ENCODE peak calls at places on chromosomes 5 and 9, in eight cellular contexts. X, W, Z, P, R, C, Y and I are unnamed samples.

GRCh38 chr5:146971401-146971800 is 92.8 kb upstream of the PPP2R2B start:
- DNase-seq in X (no peak), C (no peak), P (no peak), Y (no peak), W (no peak), Z (no peak), R (no peak), I (no peak)

GRCh38 chr5:139764250-139764791 is 31.3 kb upstream of the PSD2 start:
- DNase-seq in Y (no peak), P (no peak), R (no peak), C (no peak), X (no peak), Z (no peak), W (no peak), I (no peak)

GRCh38 chr9:124771867-124772621 is 933 bp upstream of the NR6A1 start:
- DNase-seq in Y (peak), C (peak), X (no peak), W (peak), R (peak), Z (no peak), P (peak), I (peak)

GRCh38 chr5:67339219-67339767 is 142.7 kb upstream of the CD180 start:
- DNase-seq in R (no peak), X (no peak), W (no peak), Z (no peak), Y (no peak), C (no peak), P (no peak), I (no peak)

GRCh38 chr5:122789461-122790171 is 14.7 kb downstream of the SNX2 start:
- DNase-seq in P (no peak), Y (peak), C (no peak), X (no peak), W (no peak), Z (no peak), R (no peak), I (no peak)

GRCh38 chr9:83584995-83585394 is 37.9 kb upstream of the IDNK start:
- DNase-seq in Z (no peak), W (no peak), X (no peak), C (no peak), P (no peak), Y (no peak), R (no peak), I (no peak)

GRCh38 chr9:101018391-101018990 is 10.0 kb upstream of the PLPPR1 start:
- DNase-seq in P (no peak), Z (no peak), X (no peak), Y (no peak), C (no peak), R (no peak), W (no peak), I (no peak)

GRCh38 chr5:93433422-93433821 is 147.6 kb downstream of the NR2F1-AS1 start:
- DNase-seq in R (no peak), P (peak), X (no peak), C (no peak), W (no peak), Y (peak), Z (no peak), I (no peak)

GRCh38 chr9:3912817-3913216 is 387.0 kb upstream of the RFX3 start:
- DNase-seq in R (no peak), W (no peak), Z (no peak), C (no peak), X (no peak), P (no peak), Y (peak), I (no peak)

GRCh38 chr5:167743685-167744084 is 547.8 kb upstream of the WWC1 start:
- DNase-seq in C (no peak), Y (peak), Z (no peak), W (no peak), X (no peak), R (no peak), P (peak), I (no peak)

GRCh38 chr5:145237843-145238242 is 597.3 kb downstream of the PRELID2 start:
- DNase-seq in C (peak), Z (no peak), Y (peak), R (peak), X (no peak), W (no peak), P (peak), I (peak)

GRCh38 chr9:120416816-120417427 is 163.0 kb downstream of the CDK5RAP2 start:
- DNase-seq in Z (no peak), P (no peak), W (no peak), C (no peak), X (no peak), Y (no peak), R (no peak), I (no peak)

GRCh38 chr5:96004754-96005153 is 43.1 kb upstream of the ELL2 start:
- DNase-seq in Y (no peak), Z (no peak), P (no peak), W (no peak), R (no peak), C (no peak), X (no peak), I (no peak)

GRCh38 chr9:34459941-34460340 is 1.3 kb downstream of the DNAI1 start:
- DNase-seq in Y (no peak), C (no peak), P (no peak), X (no peak), W (no peak), Z (no peak), R (no peak), I (no peak)

GRCh38 chr5:38591450-38591849 is 35.0 kb upstream of the LIFR start:
- DNase-seq in Z (no peak), Y (no peak), C (no peak), W (no peak), X (no peak), R (no peak), P (no peak), I (no peak)

GRCh38 chr9:121838757-121839669 is 187.6 kb downstream of the DAB2IP start:
- DNase-seq in Y (no peak), X (no peak), P (no peak), Z (no peak), W (no peak), C (no peak), R (no peak), I (no peak)

GRCh38 chr5:164013077-164013670 is 507.8 kb downstream of the MAT2B start:
- DNase-seq in Y (peak), R (peak), Z (peak), W (no peak), X (peak), P (peak), C (peak), I (peak)

GRCh38 chr5:137272831-137273230 is 226.3 kb downstream of the SPOCK1 start:
- DNase-seq in P (no peak), Y (peak), R (no peak), Z (no peak), X (no peak), W (no peak), C (no peak), I (no peak)

GRCh38 chr9:121929893-121930875 is 162.9 kb downstream of the TTLL11 start:
- DNase-seq in C (peak), X (no peak), P (no peak), R (peak), W (no peak), Y (no peak), Z (peak), I (no peak)

GRCh38 chr9:22142681-22143080 is 133.6 kb upstream of the CDKN2B start:
- DNase-seq in R (no peak), W (no peak), C (no peak), P (no peak), Y (peak), X (no peak), Z (no peak), I (no peak)

DNA sequence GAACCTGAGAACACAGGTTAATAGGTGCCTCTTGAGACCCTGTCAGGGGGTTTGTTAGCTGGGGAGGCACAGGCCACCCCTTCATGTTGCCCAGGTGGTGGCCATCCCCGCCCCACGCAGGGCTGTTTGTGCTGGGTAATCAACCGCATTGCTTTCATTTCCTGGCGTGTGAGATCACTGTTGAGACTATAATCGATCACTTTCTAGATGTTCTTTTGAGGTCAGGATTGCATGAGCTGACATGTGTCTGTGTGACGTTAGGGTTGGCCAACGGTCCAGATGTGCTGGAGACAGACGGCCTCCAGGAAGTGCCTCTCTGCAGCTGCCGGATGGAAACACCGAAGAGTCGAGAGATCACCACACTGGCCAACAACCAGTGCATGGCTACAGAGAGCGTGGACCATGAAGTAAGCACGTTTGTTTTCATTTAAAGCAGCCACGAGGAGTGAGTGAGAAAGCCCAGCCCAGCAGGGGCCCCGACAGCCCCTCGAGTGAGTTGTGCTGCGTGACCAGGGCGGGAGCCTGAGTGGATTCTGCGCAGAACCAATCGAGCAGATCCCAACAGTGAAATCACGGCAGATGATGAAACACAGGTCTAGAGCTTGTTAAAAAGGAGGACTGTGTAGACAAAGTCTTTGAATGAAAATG is 115.0 kb upstream of the CACNA1B start:
- DNase-seq in W (no peak), C (no peak), R (no peak), X (peak), P (no peak), Y (no peak), Z (peak), I (peak)
- TF ChIP-seq CTCF in W (no peak), C (no peak), R (no peak), X (no peak), P (no peak), Y (no peak), Z (no peak), I (no peak)

GRCh38 chr5:91266184-91266705 is 116.9 kb downstream of the ARRDC3 start:
- DNase-seq in W (no peak), Z (no peak), C (no peak), X (no peak), R (no peak), Y (peak), P (peak), I (peak)
- TF ChIP-seq CTCF in W (no peak), Z (peak), C (no peak), X (no peak), R (peak), Y (peak), P (peak), I (no peak)

DNA sequence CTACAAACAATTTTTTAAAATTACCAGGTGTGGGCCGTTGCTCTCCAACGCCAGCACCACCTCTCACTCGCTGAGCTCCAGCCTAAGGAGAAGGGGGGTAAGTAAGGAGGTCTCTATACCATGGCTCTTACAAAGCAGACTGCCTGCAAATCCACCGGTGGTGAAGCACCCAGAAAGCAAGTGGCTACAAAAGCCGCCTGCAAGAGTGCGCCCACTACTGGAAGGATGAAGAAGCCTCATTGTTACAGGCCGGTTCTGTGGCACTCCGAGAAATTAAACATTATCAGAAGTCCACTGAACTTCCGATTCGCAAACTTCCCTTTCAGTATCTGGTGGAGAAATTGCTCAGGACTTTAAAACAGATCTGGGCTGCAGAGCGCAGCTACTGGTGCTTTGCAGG is 46.0 kb downstream of the CDO1 start:
- DNase-seq in P (no peak), Z (no peak), C (peak), Y (no peak), W (no peak), R (no peak), X (no peak), I (no peak)
- TF ChIP-seq CTCF in P (no peak), Z (peak), C (peak), Y (peak), W (no peak), R (peak), X (peak), I (no peak)

DNA sequence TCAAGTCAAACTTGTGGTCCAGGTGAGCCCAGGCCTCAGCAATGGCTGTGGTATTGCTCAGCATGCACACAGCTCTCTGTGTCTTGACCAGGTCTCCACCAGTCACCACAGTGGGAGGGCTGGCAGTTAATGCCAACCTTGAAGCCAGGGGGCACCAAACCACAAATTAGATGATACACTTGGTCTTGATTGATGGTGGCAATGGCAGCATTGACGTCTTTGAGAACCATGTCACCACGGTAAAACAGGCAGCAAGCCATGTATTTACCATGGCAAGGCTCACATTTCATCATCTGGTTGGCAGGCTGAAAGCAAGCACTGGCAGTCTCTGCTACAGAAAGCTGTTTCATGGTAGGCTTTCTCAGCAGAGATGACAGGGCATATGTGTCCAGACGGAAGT is 40.0 kb downstream of the NIM1K start:
- DNase-seq in Y (no peak), R (no peak), C (no peak), X (no peak), Z (no peak), W (no peak), P (no peak), I (no peak)
- TF ChIP-seq CTCF in Y (no peak), R (no peak), C (no peak), X (peak), Z (no peak), W (no peak), P (no peak), I (peak)

GRCh38 chr5:173397531-173397930 is 69.3 kb upstream of the STC2 start:
- DNase-seq in Y (no peak), P (no peak), X (no peak), Z (no peak), W (no peak), R (no peak), C (no peak), I (no peak)

GRCh38 chr5:173395257-173395932 is 67.2 kb upstream of the STC2 start:
- DNase-seq in W (no peak), C (no peak), R (no peak), P (peak), Z (no peak), X (no peak), Y (peak), I (no peak)

GRCh38 chr5:173395933-173396308 is 67.7 kb upstream of the STC2 start:
- DNase-seq in W (no peak), Z (no peak), R (no peak), X (no peak), C (no peak), P (no peak), Y (no peak), I (no peak)

GRCh38 chr5:173394701-173395100 is 66.5 kb upstream of the STC2 start:
- DNase-seq in C (no peak), X (no peak), R (no peak), W (no peak), Z (no peak), Y (no peak), P (no peak), I (no peak)

DNA sequence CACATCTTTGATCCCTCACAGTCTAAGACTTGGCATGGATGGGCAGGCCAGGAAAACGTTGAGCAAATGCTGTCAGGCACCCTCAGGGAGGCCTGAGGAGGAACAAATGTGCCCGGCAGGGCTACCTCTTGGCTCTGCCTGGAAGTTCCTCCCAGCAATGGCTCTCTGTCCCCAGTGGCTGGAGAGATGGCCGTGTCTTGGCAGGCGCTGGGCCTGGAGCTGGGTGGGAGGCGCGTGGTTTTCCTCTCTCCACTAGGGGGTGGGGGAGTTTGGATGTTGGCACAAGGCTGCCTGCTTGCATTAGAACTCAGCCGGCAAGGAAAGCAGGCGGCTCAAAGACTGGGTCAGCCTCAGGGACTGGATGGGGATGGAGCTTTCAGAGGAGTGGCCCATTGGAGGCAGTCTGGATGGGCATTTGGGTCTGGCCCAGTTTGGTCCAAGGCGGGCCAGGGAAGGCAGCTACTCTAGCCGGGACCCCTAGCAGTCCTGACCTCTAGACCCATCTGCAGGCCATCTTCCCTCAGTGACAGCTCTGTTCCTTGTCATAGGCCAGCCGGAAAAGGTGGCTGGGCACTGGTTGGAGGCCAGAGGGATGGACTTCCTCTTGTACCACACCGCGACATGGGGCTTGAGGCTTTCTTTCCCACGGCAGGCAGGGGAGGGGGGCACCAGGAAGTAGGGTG is 68.2 kb upstream of the STC2 start:
- DNase-seq in P (no peak), C (peak), Z (no peak), X (no peak), R (no peak), W (no peak), Y (no peak), I (no peak)
- TF ChIP-seq CTCF in P (no peak), C (peak), Z (no peak), X (peak), R (peak), W (no peak), Y (no peak), I (no peak)

GRCh38 chr5:41636605-41637004 is 126.2 kb upstream of the PLCXD3 start:
- DNase-seq in W (no peak), Y (no peak), R (no peak), Z (no peak), P (no peak), X (no peak), C (peak), I (no peak)

GRCh38 chr5:41637869-41638268 is 127.5 kb upstream of the PLCXD3 start:
- DNase-seq in C (no peak), P (no peak), Y (no peak), R (no peak), W (no peak), X (no peak), Z (no peak), I (no peak)

GRCh38 chr5:41638685-41639084 is 128.3 kb upstream of the PLCXD3 start:
- DNase-seq in Y (no peak), Z (no peak), R (no peak), C (no peak), X (no peak), W (no peak), P (no peak), I (no peak)

GRCh38 chr5:41637424-41637823 is 127.0 kb upstream of the PLCXD3 start:
- DNase-seq in R (no peak), Z (no peak), W (no peak), P (no peak), X (no peak), C (peak), Y (peak), I (peak)

DNA sequence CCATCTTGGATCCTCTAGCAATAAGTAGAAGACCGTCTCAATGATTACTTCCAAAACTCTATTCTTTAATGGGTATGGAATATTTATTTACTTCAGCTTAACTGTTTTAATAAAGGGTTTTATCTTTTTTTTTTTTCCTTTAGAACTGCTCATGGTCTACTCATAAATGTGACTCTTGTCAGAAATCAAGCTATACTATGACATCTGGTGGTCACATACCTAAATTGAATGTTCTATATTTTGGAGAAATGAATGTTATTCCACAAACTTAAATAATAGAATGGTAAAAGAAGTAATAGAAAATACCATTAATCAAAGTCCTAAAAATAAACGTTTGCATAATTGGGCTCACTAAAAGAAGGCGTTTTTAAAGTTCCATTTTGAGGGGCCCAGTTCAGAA is 131.2 kb upstream of the PLCXD3 start:
- DNase-seq in P (no peak), Y (no peak), R (no peak), C (no peak), X (no peak), W (no peak), Z (no peak), I (no peak)
- TF ChIP-seq CTCF in P (no peak), Y (no peak), R (peak), C (no peak), X (no peak), W (no peak), Z (no peak), I (no peak)

GRCh38 chr5:6476313-6476661 is 27.6 kb downstream of the UBE2QL1 start:
- DNase-seq in Z (no peak), Y (no peak), P (no peak), X (no peak), C (no peak), R (no peak), W (no peak), I (no peak)
- TF ChIP-seq CTCF in Z (no peak), Y (no peak), P (no peak), X (no peak), C (no peak), R (no peak), W (no peak), I (no peak)

GRCh38 chr5:10288600-10289213 is 19.0 kb downstream of the CMBL start:
- DNase-seq in W (peak), Z (no peak), X (no peak), P (peak), R (no peak), C (no peak), Y (no peak), I (peak)

GRCh38 chr5:10289991-10290390 is 17.7 kb downstream of the CMBL start:
- DNase-seq in C (no peak), X (no peak), Y (no peak), Z (no peak), P (no peak), R (no peak), W (no peak), I (no peak)

GRCh38 chr5:10286552-10287227 is 21.0 kb downstream of the CMBL start:
- DNase-seq in Z (no peak), C (no peak), P (no peak), Y (no peak), R (no peak), X (no peak), W (no peak), I (no peak)

GRCh38 chr5:10291736-10292135 is 16.0 kb downstream of the CMBL start:
- DNase-seq in W (no peak), C (no peak), X (no peak), P (no peak), Z (no peak), Y (no peak), R (no peak), I (no peak)

DNA sequence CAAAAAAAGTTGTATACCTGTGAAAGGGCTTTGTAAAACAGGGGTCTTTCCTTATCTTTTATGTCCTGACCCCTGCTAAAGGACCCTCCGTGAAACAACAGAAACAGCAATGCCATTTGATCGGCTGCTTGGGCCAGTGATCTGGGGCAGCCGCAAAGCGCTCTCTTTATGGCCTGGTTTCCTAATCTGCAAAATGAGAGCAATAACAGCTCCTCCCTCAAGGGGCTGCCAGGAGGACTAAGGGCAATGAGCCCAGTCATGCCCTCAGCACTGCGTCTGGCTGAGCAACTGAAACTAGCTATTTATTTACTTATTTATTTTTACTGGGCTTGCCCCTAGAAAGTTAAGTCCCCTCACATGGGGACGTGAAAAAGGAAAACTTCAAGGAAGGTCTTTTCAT is 18.3 kb downstream of the CMBL start:
- DNase-seq in R (no peak), X (no peak), Y (no peak), W (no peak), C (no peak), P (no peak), Z (no peak), I (no peak)
- TF ChIP-seq CTCF in R (no peak), X (no peak), Y (no peak), W (no peak), C (no peak), P (no peak), Z (no peak), I (no peak)